ENCODE peak calls at places on chromosomes 3 and 15, in ten cellular contexts. K is right cardiac atrium, B is astrocyte of the spinal cord, M is coronary artery, I is cardiac septum, S is SHP77 treated with DMSO at 0.1 percent for 48 hours, Q is heart left ventricle, Y is ACHN, A is KG1, P is cardiac fibroblast. J is an unnamed sample.
A peak's percentile ranks its signal among the peaks of the same experiment; 100 is the strongest.

GRCh38 chr15:101031203-101031602 is 112.0 kb downstream of the LRRK1 start:
- DNase-seq in K (no peak), B (no peak), M (no peak), I (peak; percentile 51), S (peak; percentile 10), Q (peak; percentile 3), Y (no peak), A (no peak), P (peak; percentile 73), J (no peak)

GRCh38 chr3:193400304-193400703 is 21.8 kb upstream of the ATP13A5 start:
- DNase-seq in K (no peak), B (no peak), M (no peak), I (no peak), S (no peak), Q (no peak), Y (no peak), A (no peak), P (no peak), J (no peak)

GRCh38 chr15:39506146-39506545 is 74.7 kb upstream of the THBS1 start:
- DNase-seq in K (no peak), B (no peak), M (no peak), I (no peak), S (no peak), Q (no peak), Y (no peak), A (no peak), P (no peak), J (no peak)

GRCh38 chr3:177833392-177833791 is 636.1 kb upstream of the TBL1XR1 start:
- DNase-seq in K (no peak), B (no peak), M (no peak), I (no peak), S (peak; percentile 48), Q (no peak), Y (no peak), A (no peak), P (no peak), J (no peak)

GRCh38 chr3:72105306-72105705 is 320.4 kb upstream of the PROK2 start:
- DNase-seq in K (no peak), B (no peak), M (no peak), I (no peak), S (no peak), Q (no peak), Y (no peak), A (no peak), P (no peak), J (no peak)

GRCh38 chr3:161212892-161213291 is 8.2 kb upstream of the NMD3 start:
- DNase-seq in K (no peak), B (peak; percentile 20), M (no peak), I (no peak), S (no peak), Q (no peak), Y (no peak), A (no peak), P (no peak), J (no peak)

GRCh38 chr3:151816091-151816604 is 2.2 kb downstream of the AADAC start:
- DNase-seq in K (no peak), B (peak; percentile 57), M (no peak), I (no peak), S (no peak), Q (no peak), Y (peak; percentile 51), A (no peak), P (peak; percentile 69), J (no peak)

GRCh38 chr3:139187648-139188047 is 143.0 kb upstream of the PRR23C start:
- DNase-seq in K (no peak), B (no peak), M (no peak), I (no peak), S (no peak), Q (no peak), Y (no peak), A (no peak), P (no peak), J (no peak)

GRCh38 chr3:13157986-13158385 is 84.8 kb upstream of the IQSEC1 start:
- DNase-seq in K (no peak), B (no peak), M (no peak), I (no peak), S (no peak), Q (no peak), Y (no peak), A (no peak), P (no peak), J (no peak)

GRCh38 chr15:88834211-88834812 is 31.1 kb downstream of the ACAN start:
- DNase-seq in K (peak; percentile 67), B (peak; percentile 16), M (peak; percentile 81), I (no peak), S (no peak), Q (peak; percentile 23), Y (peak; percentile 23), A (no peak), P (peak; percentile 45), J (no peak)

GRCh38 chr15:96948981-96949380 is 618.5 kb downstream of the NR2F2 start:
- DNase-seq in K (no peak), B (no peak), M (no peak), I (no peak), S (no peak), Q (no peak), Y (no peak), A (no peak), P (peak; percentile 2), J (no peak)

GRCh38 chr3:153704115-153704514 is 417.1 kb upstream of the ARHGEF26 start:
- DNase-seq in K (no peak), B (no peak), M (no peak), I (no peak), S (no peak), Q (no peak), Y (no peak), A (no peak), P (no peak), J (no peak)

GRCh38 chr3:156376199-156376598 is 178.7 kb downstream of the SSR3 start:
- DNase-seq in K (no peak), B (no peak), M (no peak), I (no peak), S (no peak), Q (no peak), Y (no peak), A (no peak), P (no peak), J (no peak)

J was measured in HL-60.